ENCODE peak calls at places on chromosome 7, in five cellular contexts. One of them, this sample, is unnamed.

GRCh38 chr7:20312562-20312961 is 18.1 kb upstream of the ITGB8 start:
- DNase-seq in aorta: no peak
- DNase-seq in tibial artery: no peak
- DNase-seq in testis: no peak
- DNase-seq in transverse colon: no peak
- DNase-seq in this sample: no peak

GRCh38 chr7:106021211-106022067 is 58.4 kb downstream of the CDHR3 start:
- DNase-seq in aorta: no peak
- DNase-seq in transverse colon: no peak
- DNase-seq in testis: no peak
- DNase-seq in tibial artery: no peak
- DNase-seq in this sample: no peak

GRCh38 chr7:88226886-88227516 is 7.2 kb upstream of the SRI start:
- DNase-seq in testis: no peak
- DNase-seq in tibial artery: no peak
- DNase-seq in aorta: no peak
- DNase-seq in transverse colon: peak; percentile 83
- DNase-seq in this sample: peak; percentile 77

GRCh38 chr7:128827248-128827958 is 2.8 kb upstream of the FLNC start:
- DNase-seq in transverse colon: no peak
- DNase-seq in tibial artery: peak; percentile 59
- DNase-seq in testis: no peak
- DNase-seq in aorta: peak; percentile 87
- DNase-seq in this sample: no peak

GRCh38 chr7:1112625-1113547 is 25.0 kb downstream of the GPER1 start:
- DNase-seq in aorta: peak; percentile 59
- DNase-seq in transverse colon: no peak
- DNase-seq in tibial artery: no peak
- DNase-seq in testis: no peak
- DNase-seq in this sample: peak; percentile 21

GRCh38 chr7:71594746-71595145 is 462.8 kb downstream of the GALNT17 start:
- DNase-seq in testis: no peak
- DNase-seq in aorta: no peak
- DNase-seq in tibial artery: no peak
- DNase-seq in transverse colon: no peak
- DNase-seq in this sample: no peak

GRCh38 chr7:25361863-25362262 is 133.6 kb upstream of the NPVF start:
- DNase-seq in testis: no peak
- DNase-seq in aorta: no peak
- DNase-seq in transverse colon: no peak
- DNase-seq in tibial artery: no peak
- DNase-seq in this sample: no peak

GRCh38 chr7:137768371-137768770 is 78.4 kb downstream of the DGKI start:
- DNase-seq in aorta: no peak
- DNase-seq in tibial artery: no peak
- DNase-seq in transverse colon: no peak
- DNase-seq in testis: no peak
- DNase-seq in this sample: no peak

GRCh38 chr7:44080686-44081265 is 1.6 kb downstream of the POLM start:
- DNase-seq in transverse colon: no peak
- DNase-seq in aorta: peak; percentile 69
- DNase-seq in tibial artery: no peak
- DNase-seq in testis: no peak
- DNase-seq in this sample: no peak

GRCh38 chr7:123637203-123637602 is 18.5 kb upstream of the LMOD2 start:
- DNase-seq in testis: no peak
- DNase-seq in tibial artery: no peak
- DNase-seq in aorta: no peak
- DNase-seq in transverse colon: no peak
- DNase-seq in this sample: no peak

GRCh38 chr7:27180431-27181175 is 4.4 kb downstream of the HOXA11 start:
- DNase-seq in transverse colon: peak; percentile 19
- DNase-seq in testis: no peak
- DNase-seq in aorta: peak; percentile 62
- DNase-seq in tibial artery: peak; percentile 18
- DNase-seq in this sample: no peak

GRCh38 chr7:133434246-133434865 is 181.5 kb downstream of the EXOC4 start:
- DNase-seq in aorta: no peak
- DNase-seq in testis: no peak
- DNase-seq in tibial artery: no peak
- DNase-seq in transverse colon: no peak
- DNase-seq in this sample: no peak

GRCh38 chr7:44279286-44279685 is 46.1 kb downstream of the CAMK2B start:
- DNase-seq in tibial artery: peak; percentile 11
- DNase-seq in transverse colon: no peak
- DNase-seq in aorta: peak; percentile 58
- DNase-seq in testis: no peak
- DNase-seq in this sample: peak; percentile 3

GRCh38 chr7:15914611-15915010 is 228.1 kb upstream of the MEOX2 start:
- DNase-seq in testis: no peak
- DNase-seq in transverse colon: no peak
- DNase-seq in aorta: no peak
- DNase-seq in tibial artery: no peak
- DNase-seq in this sample: no peak

GRCh38 chr7:102912742-102913141 is at the start of gene LRRC17:
- DNase-seq in aorta: no peak
- DNase-seq in transverse colon: no peak
- DNase-seq in testis: peak; percentile 35
- DNase-seq in tibial artery: no peak
- DNase-seq in this sample: no peak

GRCh38 chr7:79055722-79056415 is 397.6 kb downstream of the MAGI2 start:
- DNase-seq in tibial artery: no peak
- DNase-seq in testis: peak; percentile 29
- DNase-seq in transverse colon: no peak
- DNase-seq in aorta: no peak
- DNase-seq in this sample: no peak

GRCh38 chr7:133504825-133505224 is 251.9 kb downstream of the EXOC4 start:
- DNase-seq in testis: no peak
- DNase-seq in transverse colon: no peak
- DNase-seq in tibial artery: no peak
- DNase-seq in aorta: no peak
- DNase-seq in this sample: no peak

DNA sequence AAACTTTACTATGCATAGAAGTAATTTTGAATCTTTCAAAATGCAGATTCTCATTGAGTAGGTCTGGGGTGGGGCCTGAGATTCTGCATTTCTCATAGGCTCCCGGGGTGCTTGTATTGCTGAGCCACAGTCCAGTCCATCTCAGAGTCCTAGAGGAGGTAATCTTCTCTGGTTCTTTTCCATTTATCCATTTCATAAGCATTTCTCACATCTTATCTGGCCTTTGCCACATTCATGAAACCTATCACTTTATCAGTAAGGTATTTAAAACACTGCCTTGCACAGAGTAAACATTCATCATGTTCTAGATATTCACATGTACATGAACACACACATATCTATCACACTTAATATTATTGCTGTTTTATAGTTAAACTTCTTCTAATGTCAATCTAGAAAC is 11.9 kb downstream of the GNAI1 start:
- DNase-seq in testis: no peak
- DNase-seq in aorta: no peak
- DNase-seq in transverse colon: no peak
- DNase-seq in tibial artery: no peak
- DNase-seq in this sample: no peak
- H3K4me1 ChIP-seq in testis: peaks cover 4% of the 10 kb centered on the region
- H3K4me1 ChIP-seq in aorta: no peaks in the 10 kb centered on the region
- H3K4me1 ChIP-seq in transverse colon: no peaks in the 10 kb centered on the region
- H3K4me1 ChIP-seq in tibial artery: peaks cover 32% of the 10 kb centered on the region
- H3K4me1 ChIP-seq in this sample: no peaks in the 10 kb centered on the region

DNA sequence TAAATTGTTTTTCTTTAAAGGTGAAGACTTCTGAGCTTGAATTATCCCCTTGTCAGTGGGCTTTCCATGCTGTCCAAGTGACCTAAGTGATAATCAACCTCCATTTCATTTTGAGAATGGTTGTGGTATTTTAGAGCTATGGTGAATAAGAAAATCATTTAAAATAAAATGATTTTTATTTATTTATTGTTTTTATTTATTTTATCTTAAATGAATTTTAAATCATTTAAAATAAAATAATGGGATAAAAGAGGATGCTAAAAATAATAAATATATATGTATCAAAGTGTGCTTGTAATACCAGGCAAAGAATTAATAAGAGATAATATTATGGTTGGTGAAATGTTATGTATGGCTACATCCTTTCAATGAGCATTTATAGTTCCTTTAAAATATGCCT is 24.5 kb downstream of the CAV1 start:
- DNase-seq in tibial artery: no peak
- DNase-seq in aorta: no peak
- DNase-seq in testis: no peak
- DNase-seq in transverse colon: no peak
- DNase-seq in this sample: no peak
- H3K4me1 ChIP-seq in tibial artery: peaks cover 51% of the 10 kb centered on the region
- H3K4me1 ChIP-seq in aorta: peaks cover 7% of the 10 kb centered on the region
- H3K4me1 ChIP-seq in testis: no peaks in the 10 kb centered on the region
- H3K4me1 ChIP-seq in transverse colon: no peaks in the 10 kb centered on the region
- H3K4me1 ChIP-seq in this sample: no peaks in the 10 kb centered on the region

DNA sequence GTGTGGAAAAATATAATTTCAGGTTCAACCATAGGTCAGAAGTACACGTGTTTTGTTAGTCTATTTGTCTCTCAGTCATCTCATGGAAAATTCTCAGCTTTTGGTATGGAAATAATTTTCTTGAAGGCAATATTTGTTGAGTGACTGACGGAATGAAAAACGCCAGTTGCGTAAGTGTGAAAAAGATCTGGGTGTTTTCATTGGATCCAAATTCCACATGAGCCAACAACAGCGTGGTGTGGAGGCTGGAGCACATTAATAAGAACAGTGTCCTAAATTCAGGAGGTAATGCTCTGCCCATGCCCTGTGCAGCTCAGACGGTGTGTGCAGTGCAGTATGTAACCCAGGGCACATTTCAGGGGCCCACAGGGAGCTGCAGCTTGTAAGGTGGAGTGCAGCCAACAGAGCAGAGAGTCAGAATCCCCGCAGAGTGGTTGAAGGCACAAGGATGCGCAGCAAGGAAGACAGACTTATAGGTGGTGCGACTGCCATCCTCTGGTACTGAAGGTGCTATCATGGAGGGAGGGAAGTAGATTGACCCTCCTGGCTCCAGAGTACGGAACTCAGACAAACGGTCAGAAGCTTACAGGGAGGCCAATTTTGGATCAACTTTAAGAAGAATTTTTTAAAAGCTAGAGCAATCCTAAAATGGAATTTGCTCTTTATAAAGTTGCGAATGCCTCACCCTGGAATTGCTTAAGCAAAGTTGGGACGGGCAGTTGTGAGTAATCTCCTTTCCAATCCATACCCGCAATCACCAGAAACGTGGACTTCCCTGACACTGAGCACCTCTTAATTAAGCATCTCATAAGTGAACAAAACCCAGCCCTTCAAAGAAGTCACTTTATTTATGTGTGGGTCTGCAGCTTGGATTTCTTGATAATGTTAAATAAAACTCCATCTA is 38.0 kb downstream of the EGFR start:
- DNase-seq in tibial artery: peak; percentile 69
- DNase-seq in transverse colon: no peak
- DNase-seq in aorta: peak; percentile 78
- DNase-seq in testis: no peak
- DNase-seq in this sample: no peak
- H3K4me1 ChIP-seq in tibial artery: peaks cover 68% of the 10 kb centered on the region
- H3K4me1 ChIP-seq in transverse colon: no peaks in the 10 kb centered on the region
- H3K4me1 ChIP-seq in aorta: peaks cover 3% of the 10 kb centered on the region
- H3K4me1 ChIP-seq in testis: no peaks in the 10 kb centered on the region
- H3K4me1 ChIP-seq in this sample: peaks cover 25% of the 10 kb centered on the region

GRCh38 chr7:30914611-30915601 is 3.3 kb downstream of the AQP1 start:
- DNase-seq in transverse colon: no peak
- DNase-seq in testis: no peak
- DNase-seq in tibial artery: peak; percentile 77
- DNase-seq in aorta: peak; percentile 94
- DNase-seq in this sample: no peak

GRCh38 chr7:30916767-30917166 is 5.1 kb downstream of the AQP1 start:
- DNase-seq in aorta: peak; percentile 74
- DNase-seq in testis: no peak
- DNase-seq in transverse colon: no peak
- DNase-seq in tibial artery: no peak
- DNase-seq in this sample: no peak

GRCh38 chr7:30917216-30917893 is 5.7 kb downstream of the AQP1 start:
- DNase-seq in transverse colon: no peak
- DNase-seq in tibial artery: no peak
- DNase-seq in testis: no peak
- DNase-seq in aorta: peak; percentile 40
- DNase-seq in this sample: no peak

GRCh38 chr7:30916255-30916654 is 4.6 kb downstream of the AQP1 start:
- DNase-seq in transverse colon: no peak
- DNase-seq in aorta: peak; percentile 64
- DNase-seq in tibial artery: no peak
- DNase-seq in testis: no peak
- DNase-seq in this sample: no peak

DNA sequence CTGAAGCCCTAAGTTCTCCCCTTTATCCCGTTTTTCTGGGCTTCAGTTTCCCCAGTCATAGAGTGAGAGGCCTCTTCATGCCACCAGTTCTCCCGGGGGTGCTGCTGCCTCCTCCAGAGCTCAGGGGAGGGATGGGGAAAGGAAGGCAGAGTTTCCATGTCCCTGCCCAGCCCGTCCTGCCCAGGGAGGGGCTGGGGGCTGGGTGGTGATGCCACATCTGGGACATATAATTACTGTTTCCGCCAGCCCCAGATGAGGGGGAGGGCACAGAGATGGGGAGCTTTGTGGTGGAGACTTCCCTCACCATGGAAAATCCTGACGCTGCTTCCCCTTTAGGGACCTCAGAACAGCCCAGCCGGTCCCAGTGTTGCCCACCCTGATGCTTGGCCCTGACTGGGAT is 4.1 kb downstream of the AQP1 start:
- DNase-seq in transverse colon: no peak
- DNase-seq in tibial artery: no peak
- DNase-seq in aorta: peak; percentile 76
- DNase-seq in testis: no peak
- DNase-seq in this sample: no peak
- H3K4me1 ChIP-seq in transverse colon: peaks cover 14% of the 10 kb centered on the region
- H3K4me1 ChIP-seq in tibial artery: peaks cover 87% of the 10 kb centered on the region
- H3K4me1 ChIP-seq in aorta: no peaks in the 10 kb centered on the region
- H3K4me1 ChIP-seq in testis: peaks cover 4% of the 10 kb centered on the region
- H3K4me1 ChIP-seq in this sample: no peaks in the 10 kb centered on the region

GRCh38 chr7:19097165-19097885 is 20.1 kb downstream of the TWIST1 start:
- DNase-seq in aorta: no peak
- DNase-seq in transverse colon: no peak
- DNase-seq in tibial artery: no peak
- DNase-seq in testis: no peak
- DNase-seq in this sample: no peak
- H3K4me1 ChIP-seq in aorta: no peaks in the 10 kb centered on the region
- H3K4me1 ChIP-seq in transverse colon: no peaks in the 10 kb centered on the region
- H3K4me1 ChIP-seq in tibial artery: no peaks in the 10 kb centered on the region
- H3K4me1 ChIP-seq in testis: no peaks in the 10 kb centered on the region
- H3K4me1 ChIP-seq in this sample: no peaks in the 10 kb centered on the region

GRCh38 chr7:50353894-50354595 is 49.5 kb downstream of the IKZF1 start:
- DNase-seq in transverse colon: no peak
- DNase-seq in tibial artery: no peak
- DNase-seq in aorta: no peak
- DNase-seq in testis: no peak
- DNase-seq in this sample: no peak
- H3K4me1 ChIP-seq in transverse colon: no peaks in the 10 kb centered on the region
- H3K4me1 ChIP-seq in tibial artery: no peaks in the 10 kb centered on the region
- H3K4me1 ChIP-seq in aorta: no peaks in the 10 kb centered on the region
- H3K4me1 ChIP-seq in testis: no peaks in the 10 kb centered on the region
- H3K4me1 ChIP-seq in this sample: no peaks in the 10 kb centered on the region

GRCh38 chr7:32900415-32900814 is 8.9 kb upstream of the KBTBD2 start:
- DNase-seq in testis: no peak
- DNase-seq in transverse colon: no peak
- DNase-seq in aorta: no peak
- DNase-seq in tibial artery: no peak
- DNase-seq in this sample: no peak
- H3K4me1 ChIP-seq in testis: no peaks in the 10 kb centered on the region
- H3K4me1 ChIP-seq in transverse colon: peaks cover 3% of the 10 kb centered on the region
- H3K4me1 ChIP-seq in aorta: no peaks in the 10 kb centered on the region
- H3K4me1 ChIP-seq in tibial artery: peaks cover 5% of the 10 kb centered on the region
- H3K4me1 ChIP-seq in this sample: no peaks in the 10 kb centered on the region

This sample was measured in right lobe of liver.